ENCODE peak calls at places on chromosome 18, in five cellular contexts. One of them, this sample, is unnamed. For H3K4me1, the result is how much of the 10 kb centered on the place peaks cover.

GRCh38 chr18:11136241-11136640 is 13.1 kb downstream of the PIEZO2 start:
- DNase-seq in A549: no peak
- DNase-seq in neural progenitor cell: peak
- DNase-seq in left ventricle myocardium inferior: no peak
- DNase-seq in heart left ventricle: no peak
- DNase-seq in this sample: no peak

GRCh38 chr18:37282386-37283037 is 283.1 kb downstream of the CELF4 start:
- DNase-seq in A549: peak
- DNase-seq in neural progenitor cell: peak
- DNase-seq in left ventricle myocardium inferior: no peak
- DNase-seq in heart left ventricle: no peak
- DNase-seq in this sample: no peak

GRCh38 chr18:79529991-79530390 is 134.3 kb downstream of the NFATC1 start:
- DNase-seq in A549: no peak
- DNase-seq in neural progenitor cell: no peak
- DNase-seq in left ventricle myocardium inferior: no peak
- DNase-seq in heart left ventricle: no peak
- DNase-seq in this sample: no peak

GRCh38 chr18:74476154-74476553 is 19.0 kb upstream of the DIPK1C start:
- DNase-seq in A549: no peak
- DNase-seq in neural progenitor cell: peak
- DNase-seq in left ventricle myocardium inferior: peak
- DNase-seq in heart left ventricle: peak
- DNase-seq in this sample: no peak

GRCh38 chr18:5738561-5738960 is 156.8 kb downstream of the TMEM200C start:
- DNase-seq in A549: no peak
- DNase-seq in neural progenitor cell: no peak
- DNase-seq in left ventricle myocardium inferior: no peak
- DNase-seq in heart left ventricle: no peak
- DNase-seq in this sample: no peak

GRCh38 chr18:6941988-6942387 is 175.6 kb downstream of the LAMA1 start:
- DNase-seq in A549: no peak
- DNase-seq in neural progenitor cell: no peak
- DNase-seq in left ventricle myocardium inferior: no peak
- DNase-seq in heart left ventricle: no peak
- DNase-seq in this sample: no peak

GRCh38 chr18:4510709-4511108 is 55.6 kb upstream of the DLGAP1 start:
- DNase-seq in A549: peak
- DNase-seq in neural progenitor cell: no peak
- DNase-seq in left ventricle myocardium inferior: no peak
- DNase-seq in heart left ventricle: no peak
- DNase-seq in this sample: no peak

GRCh38 chr18:42574871-42575270 is 540.6 kb downstream of the RIT2 start:
- DNase-seq in A549: no peak
- DNase-seq in neural progenitor cell: no peak
- DNase-seq in left ventricle myocardium inferior: no peak
- DNase-seq in heart left ventricle: no peak
- DNase-seq in this sample: no peak

GRCh38 chr18:55416791-55417190 is 171.2 kb downstream of the TCF4 start:
- DNase-seq in A549: no peak
- DNase-seq in neural progenitor cell: no peak
- DNase-seq in left ventricle myocardium inferior: no peak
- DNase-seq in heart left ventricle: no peak
- DNase-seq in this sample: no peak

GRCh38 chr18:48600746-48601090 is 61.9 kb downstream of the CTIF start:
- DNase-seq in A549: no peak
- DNase-seq in neural progenitor cell: no peak
- DNase-seq in left ventricle myocardium inferior: no peak
- DNase-seq in heart left ventricle: no peak
- DNase-seq in this sample: no peak

GRCh38 chr18:78725426-78725825 is 254.2 kb upstream of the SALL3 start:
- DNase-seq in A549: no peak
- DNase-seq in neural progenitor cell: no peak
- DNase-seq in left ventricle myocardium inferior: no peak
- DNase-seq in heart left ventricle: no peak
- DNase-seq in this sample: no peak

GRCh38 chr18:22639026-22639463 is 221.3 kb upstream of the CTAGE1 start:
- DNase-seq in A549: peak
- DNase-seq in neural progenitor cell: no peak
- DNase-seq in left ventricle myocardium inferior: no peak
- DNase-seq in heart left ventricle: no peak
- DNase-seq in this sample: no peak

GRCh38 chr18:8489761-8490160 is 119.5 kb upstream of the RAB12 start:
- DNase-seq in A549: no peak
- DNase-seq in neural progenitor cell: no peak
- DNase-seq in left ventricle myocardium inferior: no peak
- DNase-seq in heart left ventricle: no peak
- DNase-seq in this sample: no peak

GRCh38 chr18:8730080-8730827 is 24.9 kb downstream of the MTCL1 start:
- DNase-seq in A549: peak
- DNase-seq in neural progenitor cell: no peak
- DNase-seq in left ventricle myocardium inferior: peak
- DNase-seq in heart left ventricle: peak
- DNase-seq in this sample: peak

GRCh38 chr18:52008330-52008729 is 331.7 kb upstream of the DCC start:
- DNase-seq in A549: no peak
- DNase-seq in neural progenitor cell: no peak
- DNase-seq in left ventricle myocardium inferior: no peak
- DNase-seq in heart left ventricle: no peak
- DNase-seq in this sample: no peak

GRCh38 chr18:52009958-52010357 is 330.0 kb upstream of the DCC start:
- DNase-seq in A549: no peak
- DNase-seq in neural progenitor cell: no peak
- DNase-seq in left ventricle myocardium inferior: no peak
- DNase-seq in heart left ventricle: no peak
- DNase-seq in this sample: no peak

GRCh38 chr18:52002600-52002999 is 337.4 kb upstream of the DCC start:
- DNase-seq in A549: no peak
- DNase-seq in neural progenitor cell: no peak
- DNase-seq in left ventricle myocardium inferior: no peak
- DNase-seq in heart left ventricle: no peak
- DNase-seq in this sample: no peak

GRCh38 chr18:52007109-52007508 is 332.9 kb upstream of the DCC start:
- DNase-seq in A549: no peak
- DNase-seq in neural progenitor cell: no peak
- DNase-seq in left ventricle myocardium inferior: no peak
- DNase-seq in heart left ventricle: no peak
- DNase-seq in this sample: no peak
- TF ChIP-seq CTCF in A549: no peak
- TF ChIP-seq CTCF in neural progenitor cell: peak
- TF ChIP-seq CTCF in left ventricle myocardium inferior: no peak
- TF ChIP-seq CTCF in heart left ventricle: no peak
- TF ChIP-seq CTCF in this sample: no peak

DNA sequence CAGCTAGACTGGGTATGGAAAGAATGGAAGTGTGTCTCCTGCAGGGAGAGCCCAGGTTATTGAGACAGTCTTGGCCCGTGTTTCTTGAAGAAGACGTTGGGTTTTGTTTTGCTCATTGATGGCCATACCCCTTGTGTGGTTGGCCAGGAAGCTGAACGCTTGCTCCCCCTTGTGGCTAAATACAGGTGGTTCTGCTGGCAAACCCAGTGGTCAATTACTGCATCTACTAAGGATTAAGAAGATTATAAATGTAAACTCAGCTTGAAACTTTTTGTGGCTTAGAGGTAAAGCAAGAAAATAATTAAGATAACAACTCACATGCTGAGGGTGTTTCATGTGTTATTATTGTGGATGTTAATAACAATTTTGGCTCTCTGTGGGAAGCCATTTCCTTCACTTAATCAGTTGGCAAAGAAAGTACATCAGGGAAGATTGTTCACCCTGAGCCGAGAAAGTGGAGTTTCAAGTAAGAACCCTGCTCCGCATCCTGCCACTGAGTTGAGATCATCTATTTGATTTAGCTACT is 91.8 kb downstream of the NEDD4L start:
- DNase-seq in A549: peak
- DNase-seq in neural progenitor cell: peak
- DNase-seq in left ventricle myocardium inferior: no peak
- DNase-seq in heart left ventricle: peak
- DNase-seq in this sample: no peak
- H3K4me1 ChIP-seq in A549: under half
- H3K4me1 ChIP-seq in neural progenitor cell: under half
- H3K4me1 ChIP-seq in left ventricle myocardium inferior: under half
- H3K4me1 ChIP-seq in heart left ventricle: under half
- H3K4me1 ChIP-seq in this sample: under half

GRCh38 chr18:58397385-58398132 is 231.3 kb downstream of the ALPK2 start:
- DNase-seq in A549: no peak
- DNase-seq in neural progenitor cell: no peak
- DNase-seq in left ventricle myocardium inferior: no peak
- DNase-seq in heart left ventricle: no peak
- DNase-seq in this sample: no peak

GRCh38 chr18:58394607-58395425 is 234.1 kb downstream of the ALPK2 start:
- DNase-seq in A549: no peak
- DNase-seq in neural progenitor cell: no peak
- DNase-seq in left ventricle myocardium inferior: no peak
- DNase-seq in heart left ventricle: no peak
- DNase-seq in this sample: peak

GRCh38 chr18:58398648-58399398 is 230.1 kb downstream of the ALPK2 start:
- DNase-seq in A549: no peak
- DNase-seq in neural progenitor cell: no peak
- DNase-seq in left ventricle myocardium inferior: no peak
- DNase-seq in heart left ventricle: no peak
- DNase-seq in this sample: peak

GRCh38 chr18:58396144-58396543 is 232.7 kb downstream of the ALPK2 start:
- DNase-seq in A549: no peak
- DNase-seq in neural progenitor cell: no peak
- DNase-seq in left ventricle myocardium inferior: no peak
- DNase-seq in heart left ventricle: no peak
- DNase-seq in this sample: no peak

GRCh38 chr18:58396966-58397365 is 231.9 kb downstream of the ALPK2 start:
- DNase-seq in A549: no peak
- DNase-seq in neural progenitor cell: no peak
- DNase-seq in left ventricle myocardium inferior: no peak
- DNase-seq in heart left ventricle: no peak
- DNase-seq in this sample: no peak
- H3K4me3 ChIP-seq in A549: no peak
- H3K4me3 ChIP-seq in neural progenitor cell: no peak
- H3K4me3 ChIP-seq in left ventricle myocardium inferior: no peak
- H3K4me3 ChIP-seq in heart left ventricle: no peak
- H3K4me3 ChIP-seq in this sample: no peak

GRCh38 chr18:13684546-13684945 is 41.8 kb downstream of the FAM210A start:
- DNase-seq in A549: no peak
- DNase-seq in neural progenitor cell: no peak
- DNase-seq in left ventricle myocardium inferior: no peak
- DNase-seq in heart left ventricle: no peak
- DNase-seq in this sample: no peak

GRCh38 chr18:13676499-13676898 is 49.9 kb downstream of the FAM210A start:
- DNase-seq in A549: no peak
- DNase-seq in neural progenitor cell: no peak
- DNase-seq in left ventricle myocardium inferior: no peak
- DNase-seq in heart left ventricle: no peak
- DNase-seq in this sample: no peak

GRCh38 chr18:13681701-13682100 is 44.7 kb downstream of the FAM210A start:
- DNase-seq in A549: no peak
- DNase-seq in neural progenitor cell: no peak
- DNase-seq in left ventricle myocardium inferior: no peak
- DNase-seq in heart left ventricle: no peak
- DNase-seq in this sample: no peak

DNA sequence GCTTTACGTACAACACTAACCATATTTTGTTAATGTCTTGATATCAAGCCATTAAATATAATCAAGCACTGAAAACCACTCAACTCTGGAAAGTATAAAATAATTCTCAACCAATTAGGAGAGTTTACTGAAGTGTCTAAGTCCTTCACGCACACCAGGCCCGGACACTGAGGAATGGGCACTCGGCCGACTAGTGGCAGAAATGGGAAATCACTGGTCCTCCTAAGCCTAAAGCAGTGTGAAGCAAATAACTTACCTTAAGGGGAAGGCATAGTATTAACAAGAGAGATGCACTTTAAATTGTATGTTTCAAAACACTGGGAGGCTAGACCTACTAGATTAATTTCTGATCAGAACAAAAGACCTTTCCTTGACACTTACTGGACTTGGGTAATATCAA is 45.7 kb downstream of the FAM210A start:
- DNase-seq in A549: peak
- DNase-seq in neural progenitor cell: peak
- DNase-seq in left ventricle myocardium inferior: peak
- DNase-seq in heart left ventricle: peak
- DNase-seq in this sample: no peak
- TF ChIP-seq CTCF in A549: no peak
- TF ChIP-seq CTCF in neural progenitor cell: peak
- TF ChIP-seq CTCF in left ventricle myocardium inferior: peak
- TF ChIP-seq CTCF in heart left ventricle: peak
- TF ChIP-seq CTCF in this sample: peak

DNA sequence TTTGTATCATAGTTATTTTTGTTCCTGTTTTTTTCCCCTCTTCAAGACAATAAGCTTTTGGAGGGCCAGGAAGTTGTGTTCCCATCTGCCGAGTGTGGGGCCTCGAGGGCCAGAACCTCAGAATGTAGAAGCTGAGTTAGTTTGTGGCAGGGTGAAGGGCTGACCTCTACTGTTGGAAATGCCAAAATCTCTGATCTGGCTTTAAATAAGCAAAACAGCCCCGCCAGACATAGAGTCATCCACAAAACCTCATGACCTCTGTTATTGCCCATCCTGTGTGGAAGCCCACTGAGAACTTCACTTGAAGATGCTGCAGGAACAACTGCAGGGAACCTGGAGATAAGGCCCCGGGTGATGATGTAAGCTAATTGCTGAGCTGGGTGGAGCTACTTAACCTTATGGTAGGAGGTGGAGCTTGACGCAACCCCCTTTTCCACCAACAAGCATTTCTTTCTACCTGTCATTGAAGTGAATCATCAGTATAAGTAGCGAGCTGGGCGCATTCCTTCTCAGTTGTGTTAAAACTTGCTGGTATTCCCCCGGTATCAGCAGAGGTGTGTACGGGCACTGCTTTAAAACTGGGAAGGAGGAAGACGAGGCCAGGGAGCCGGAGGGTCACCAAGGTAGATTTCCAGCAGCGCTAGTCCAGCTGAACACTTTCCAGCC is 177.2 kb downstream of the NEDD4L start:
- DNase-seq in A549: peak
- DNase-seq in neural progenitor cell: no peak
- DNase-seq in left ventricle myocardium inferior: no peak
- DNase-seq in heart left ventricle: no peak
- DNase-seq in this sample: no peak
- H3K4me1 ChIP-seq in A549: half or more
- H3K4me1 ChIP-seq in neural progenitor cell: under half
- H3K4me1 ChIP-seq in left ventricle myocardium inferior: under half
- H3K4me1 ChIP-seq in heart left ventricle: under half
- H3K4me1 ChIP-seq in this sample: under half

GRCh38 chr18:59697236-59697932 is at the start of gene CCBE1:
- DNase-seq in A549: peak
- DNase-seq in neural progenitor cell: peak
- DNase-seq in left ventricle myocardium inferior: peak
- DNase-seq in heart left ventricle: peak
- DNase-seq in this sample: peak
- H3K4me3 ChIP-seq in A549: peak
- H3K4me3 ChIP-seq in neural progenitor cell: peak
- H3K4me3 ChIP-seq in left ventricle myocardium inferior: peak
- H3K4me3 ChIP-seq in heart left ventricle: peak
- H3K4me3 ChIP-seq in this sample: peak